ENCODE peak calls at places on chromosome 3, in six cellular contexts. Z is GM23338, V is HepG2, A is A549, N is HCT116, J is K562. W is an unnamed sample.

GRCh38 chr3:180324791-180325190 is 277.2 kb upstream of the TTC14 start:
- DNase-seq in Z (no peak), V (no peak), A (no peak), N (no peak), J (no peak), W (no peak)

GRCh38 chr3:136929984-136930671 is 27.7 kb upstream of the IL20RB start:
- DNase-seq in Z (no peak), V (no peak), A (peak; percentile 30), N (no peak), J (no peak), W (no peak)

GRCh38 chr3:179745109-179745508 is 92.3 kb downstream of the USP13 start:
- DNase-seq in Z (no peak), V (no peak), A (no peak), N (no peak), J (no peak), W (no peak)

GRCh38 chr3:31880020-31880419 is 101.0 kb downstream of the OSBPL10 start:
- DNase-seq in Z (no peak), V (peak; percentile 11), A (peak; percentile 36), N (no peak), J (no peak), W (no peak)

GRCh38 chr3:103319912-103320311 is 885.1 kb downstream of the ZPLD1 start:
- DNase-seq in Z (peak; percentile 51), V (no peak), A (no peak), N (no peak), J (no peak), W (no peak)

GRCh38 chr3:197298858-197299854 is 744 bp upstream of the DLG1 start:
- DNase-seq in Z (peak; percentile 81), V (peak; percentile 49), A (peak; percentile 40), N (peak; percentile 63), J (peak; percentile 62), W (no peak)

GRCh38 chr3:155554777-155555445 is 190.0 kb downstream of the PLCH1 start:
- DNase-seq in Z (no peak), V (peak; percentile 67), A (peak; percentile 85), N (no peak), J (no peak), W (no peak)

GRCh38 chr3:127184870-127185216 is 8.1 kb upstream of the PRR23E start:
- DNase-seq in Z (no peak), V (no peak), A (no peak), N (no peak), J (no peak), W (no peak)

GRCh38 chr3:51712963-51713362 is 6.1 kb downstream of the GRM2 start:
- DNase-seq in Z (no peak), V (no peak), A (no peak), N (no peak), J (no peak), W (no peak)

GRCh38 chr3:42778644-42779043 is 5.6 kb upstream of the CCDC13 start:
- DNase-seq in Z (no peak), V (no peak), A (no peak), N (no peak), J (no peak), W (no peak)

GRCh38 chr3:170764017-170764416 is 106.0 kb downstream of the RPL22L1 start:
- DNase-seq in Z (no peak), V (no peak), A (no peak), N (no peak), J (no peak), W (no peak)

GRCh38 chr3:186609247-186609868 is 3.5 kb upstream of the AHSG start:
- DNase-seq in Z (peak; percentile 18), V (no peak), A (peak; percentile 41), N (peak; percentile 41), J (no peak), W (no peak)

GRCh38 chr3:10763817-10764313 is 52.2 kb upstream of the SLC6A11 start:
- DNase-seq in Z (no peak), V (no peak), A (no peak), N (no peak), J (no peak), W (no peak)

GRCh38 chr3:142947799-142948575 is 15.5 kb downstream of the PAQR9 start:
- DNase-seq in Z (peak; percentile 33), V (no peak), A (no peak), N (no peak), J (no peak), W (no peak)

GRCh38 chr3:34534013-34534412 is 735.6 kb downstream of the PDCD6IP start:
- DNase-seq in Z (no peak), V (no peak), A (no peak), N (no peak), J (no peak), W (no peak)

GRCh38 chr3:38563070-38563901 is 67.1 kb downstream of the EXOG start:
- DNase-seq in Z (no peak), V (no peak), A (no peak), N (no peak), J (no peak), W (no peak)

GRCh38 chr3:45080824-45081223 is 54.7 kb downstream of the CLEC3B start:
- DNase-seq in Z (no peak), V (no peak), A (no peak), N (no peak), J (no peak), W (no peak)

GRCh38 chr3:45075821-45076625 is 49.9 kb downstream of the CLEC3B start:
- DNase-seq in Z (no peak), V (no peak), A (no peak), N (no peak), J (no peak), W (no peak)

GRCh38 chr3:45079715-45080114 is 53.6 kb downstream of the CLEC3B start:
- DNase-seq in Z (no peak), V (no peak), A (no peak), N (no peak), J (no peak), W (no peak)

GRCh38 chr3:45081506-45081905 is 55.4 kb downstream of the CLEC3B start:
- DNase-seq in Z (no peak), V (no peak), A (no peak), N (no peak), J (no peak), W (no peak)

GRCh38 chr3:45078910-45079522 is 52.9 kb downstream of the CLEC3B start:
- DNase-seq in Z (peak; percentile 65), V (no peak), A (peak; percentile 46), N (peak; percentile 59), J (peak; percentile 60), W (no peak)
- TF ChIP-seq CTCF in Z (peak; percentile 39), V (no peak), A (no peak), N (peak; percentile 42), J (peak; percentile 57), W (no peak)

GRCh38 chr3:188734395-188734794 is 437.4 kb upstream of the TPRG1 start:
- DNase-seq in Z (no peak), V (no peak), A (no peak), N (no peak), J (no peak), W (no peak)

GRCh38 chr3:188727052-188727451 is 444.7 kb upstream of the TPRG1 start:
- DNase-seq in Z (no peak), V (no peak), A (no peak), N (no peak), J (no peak), W (no peak)

GRCh38 chr3:188729422-188729821 is 442.3 kb upstream of the TPRG1 start:
- DNase-seq in Z (no peak), V (no peak), A (no peak), N (no peak), J (no peak), W (no peak)

GRCh38 chr3:188722963-188723362 is 448.8 kb upstream of the TPRG1 start:
- DNase-seq in Z (no peak), V (no peak), A (no peak), N (no peak), J (no peak), W (no peak)

DNA sequence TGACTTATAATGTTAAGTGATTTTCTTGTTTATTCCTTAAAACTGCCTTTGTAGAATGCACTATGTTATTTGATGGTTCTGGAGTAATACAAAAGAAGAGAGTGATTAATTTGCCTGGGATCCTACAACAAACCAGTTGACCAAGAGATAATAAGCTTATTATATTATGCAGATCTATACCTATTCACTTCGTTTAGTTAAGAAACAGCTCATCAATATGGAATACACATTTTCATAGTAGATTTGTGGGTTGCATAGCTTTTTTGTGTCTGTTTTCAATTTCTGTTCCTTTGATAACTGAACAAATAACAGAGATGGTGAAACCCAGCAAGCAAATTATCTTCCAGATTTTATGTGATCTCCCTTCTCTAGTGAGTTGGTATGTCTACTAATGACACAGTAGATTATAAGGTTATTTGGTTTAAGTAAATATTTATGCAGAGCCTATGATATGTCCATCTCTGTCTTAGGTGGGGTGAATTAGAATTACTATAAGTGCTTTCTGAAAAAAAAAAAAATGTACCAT is 443.3 kb upstream of the TPRG1 start:
- DNase-seq in Z (no peak), V (no peak), A (no peak), N (no peak), J (no peak), W (no peak)
- TF ChIP-seq REST in Z (no peak), V (no peak), A (no peak), N (no peak), J (no peak), W (no peak)

DNA sequence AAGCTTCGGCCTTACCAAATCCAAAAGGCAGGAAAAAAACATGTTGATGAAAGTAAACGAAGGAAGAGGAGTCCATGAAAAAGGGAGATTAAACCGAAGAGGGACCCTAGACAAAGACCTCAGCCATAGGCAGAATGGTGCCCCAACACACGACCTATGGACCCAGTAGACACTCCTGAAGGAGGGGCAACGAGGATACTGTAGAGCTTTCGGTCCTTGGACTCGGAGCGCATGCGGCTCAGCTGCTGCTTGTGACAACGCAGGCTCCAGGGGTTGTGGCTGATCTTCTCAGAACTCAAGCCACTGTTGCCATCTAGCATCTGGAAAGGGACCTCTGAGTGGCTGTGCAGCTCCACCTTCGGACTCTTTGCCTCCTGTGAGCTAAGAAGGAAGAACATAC is 8.8 kb upstream of the GMPPB start:
- DNase-seq in Z (no peak), V (no peak), A (no peak), N (no peak), J (no peak), W (no peak)
- TF ChIP-seq CTCF in Z (no peak), V (no peak), A (no peak), N (no peak), J (no peak), W (no peak)

GRCh38 chr3:114722530-114722929 is 424.6 kb downstream of the ZBTB20 start:
- DNase-seq in Z (no peak), V (no peak), A (no peak), N (no peak), J (no peak), W (no peak)

GRCh38 chr3:114730397-114730796 is 416.7 kb downstream of the ZBTB20 start:
- DNase-seq in Z (no peak), V (peak; percentile 43), A (no peak), N (no peak), J (no peak), W (no peak)

GRCh38 chr3:114732353-114732752 is 414.7 kb downstream of the ZBTB20 start:
- DNase-seq in Z (no peak), V (no peak), A (no peak), N (no peak), J (no peak), W (no peak)

GRCh38 chr3:114725966-114726365 is 421.1 kb downstream of the ZBTB20 start:
- DNase-seq in Z (no peak), V (no peak), A (no peak), N (no peak), J (no peak), W (no peak)

DNA sequence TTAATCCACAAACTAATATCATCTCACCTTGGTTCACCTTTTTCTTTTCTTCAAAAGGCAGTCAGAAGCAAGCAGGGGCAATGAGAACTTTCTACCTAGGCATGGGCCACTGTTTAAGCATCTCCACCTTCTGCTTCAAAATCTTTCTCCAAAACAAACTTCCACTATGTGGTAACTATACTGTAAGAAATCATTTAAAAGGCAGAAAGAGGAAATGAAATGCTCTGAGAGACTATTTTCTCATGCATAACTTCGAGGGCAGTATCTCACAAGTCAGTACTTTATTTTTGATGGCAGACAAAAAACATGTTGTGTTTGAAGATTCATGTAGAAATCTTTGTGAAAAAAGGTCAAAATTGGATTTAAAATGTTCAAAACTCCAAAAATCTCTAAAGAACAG is 419.7 kb downstream of the ZBTB20 start:
- DNase-seq in Z (no peak), V (no peak), A (no peak), N (no peak), J (no peak), W (no peak)
- TF ChIP-seq REST in Z (no peak), V (no peak), A (no peak), N (no peak), J (no peak), W (no peak)